ENCODE peak calls at places on chromosomes 7 and 10, in ten cellular contexts. T is CD8-positive, alpha-beta T cell; X is adipocyte; E is spleen; G is hepatocyte; C is thyroid gland; L is transverse colon; K is endothelial cell of umbilical vein; I is CD8-positive, alpha-beta memory T cell; S is NT2/D1. W is an unnamed sample. For H3K4me1, the result is how much of the 10 kb centered on the place peaks cover.

GRCh38 chr10:17257466-17258321 is 29.7 kb downstream of the VIM start:
- DNase-seq in T (peak), X (peak), E (no peak), G (peak), C (peak), L (peak), K (peak), I (peak), S (peak), W (no peak)

GRCh38 chr10:35216303-35216905 is 89.8 kb downstream of the CREM start:
- DNase-seq in T (no peak), X (no peak), E (no peak), G (no peak), C (peak), L (peak), K (peak), I (no peak), S (no peak), W (peak)

GRCh38 chr7:151686826-151687225 is 167.1 kb upstream of the RHEB start:
- DNase-seq in T (no peak), X (peak), E (no peak), G (no peak), C (no peak), L (no peak), K (no peak), I (no peak), S (no peak), W (no peak)

GRCh38 chr7:151904270-151904669 is 27.4 kb upstream of the PRKAG2 start:
- DNase-seq in T (no peak), X (no peak), E (peak), G (no peak), C (no peak), L (no peak), K (no peak), I (no peak), S (no peak), W (no peak)

GRCh38 chr7:122305475-122306319 is 1.1 kb upstream of the FEZF1 start:
- DNase-seq in T (no peak), X (no peak), E (peak), G (peak), C (peak), L (no peak), K (no peak), I (no peak), S (no peak), W (no peak)

GRCh38 chr7:1937252-1937605 is 267.2 kb downstream of the ELFN1 start:
- DNase-seq in T (no peak), X (no peak), E (peak), G (no peak), C (no peak), L (no peak), K (no peak), I (no peak), S (no peak), W (peak)

GRCh38 chr7:99195867-99196266 is 12.0 kb downstream of the KPNA7 start:
- DNase-seq in T (no peak), X (no peak), E (no peak), G (no peak), C (no peak), L (no peak), K (no peak), I (no peak), S (no peak), W (no peak)

GRCh38 chr7:157630301-157630853 is 293.6 kb downstream of the DNAJB6 start:
- DNase-seq in T (no peak), X (no peak), E (no peak), G (no peak), C (no peak), L (no peak), K (no peak), I (no peak), S (no peak), W (no peak)

GRCh38 chr7:13981070-13981469 is 8.4 kb downstream of the ETV1 start:
- DNase-seq in T (no peak), X (peak), E (no peak), G (peak), C (no peak), L (peak), K (peak), I (no peak), S (peak), W (no peak)

GRCh38 chr7:29377718-29378117 is 183.1 kb downstream of the CHN2 start:
- DNase-seq in T (no peak), X (no peak), E (no peak), G (no peak), C (no peak), L (no peak), K (no peak), I (no peak), S (no peak), W (no peak)

GRCh38 chr7:142301923-142302550 is 44.2 kb upstream of the PRSS58 start:
- DNase-seq in T (no peak), X (peak), E (no peak), G (no peak), C (no peak), L (no peak), K (no peak), I (no peak), S (no peak), W (no peak)

GRCh38 chr10:61896854-61897661 is 4.4 kb upstream of the ARID5B start:
- DNase-seq in T (peak), X (no peak), E (peak), G (peak), C (peak), L (peak), K (peak), I (peak), S (no peak), W (peak)

GRCh38 chr7:77989981-77990566 is 191.5 kb downstream of the PHTF2 start:
- DNase-seq in T (no peak), X (no peak), E (no peak), G (peak), C (no peak), L (peak), K (no peak), I (no peak), S (peak), W (no peak)

GRCh38 chr10:75407716-75408511 is 6.3 kb upstream of the ZNF503 start:
- DNase-seq in T (no peak), X (peak), E (no peak), G (peak), C (peak), L (peak), K (no peak), I (no peak), S (no peak), W (peak)

GRCh38 chr7:107563072-107563760 is 504 bp downstream of the COG5 start:
- DNase-seq in T (no peak), X (no peak), E (no peak), G (no peak), C (peak), L (no peak), K (no peak), I (no peak), S (no peak), W (no peak)

GRCh38 chr7:133797818-133798485 is 329.2 kb upstream of the LRGUK start:
- DNase-seq in T (no peak), X (peak), E (no peak), G (no peak), C (no peak), L (no peak), K (no peak), I (no peak), S (no peak), W (no peak)

GRCh38 chr10:126175586-126176258 is 212.6 kb downstream of the ADAM12 start:
- DNase-seq in T (no peak), X (no peak), E (no peak), G (no peak), C (peak), L (no peak), K (no peak), I (no peak), S (peak), W (no peak)

GRCh38 chr10:33211123-33211878 is 123.2 kb downstream of the NRP1 start:
- DNase-seq in T (peak), X (peak), E (no peak), G (peak), C (no peak), L (no peak), K (no peak), I (no peak), S (no peak), W (peak)

GRCh38 chr10:100769481-100769880 is 24.1 kb downstream of the PAX2 start:
- DNase-seq in T (no peak), X (no peak), E (no peak), G (no peak), C (no peak), L (no peak), K (no peak), I (no peak), S (no peak), W (no peak)

GRCh38 chr7:25860882-25861228 is 291.1 kb upstream of the NFE2L3 start:
- DNase-seq in T (no peak), X (no peak), E (no peak), G (no peak), C (no peak), L (no peak), K (no peak), I (no peak), S (no peak), W (no peak)
- H3K4me1 ChIP-seq in T (under half), X (under half), E (under half), G (under half), C (under half), L (under half), K (under half), I (under half), S (under half), W (under half)

GRCh38 chr7:42475082-42475481 is 238.1 kb upstream of the GLI3 start:
- DNase-seq in T (no peak), X (no peak), E (no peak), G (no peak), C (no peak), L (no peak), K (no peak), I (no peak), S (no peak), W (no peak)
- H3K4me1 ChIP-seq in T (under half), X (under half), E (under half), G (under half), C (under half), L (under half), K (under half), I (under half), S (under half), W (under half)

GRCh38 chr10:109967739-109968088 is 40.1 kb upstream of the ADD3 start:
- DNase-seq in T (no peak), X (no peak), E (no peak), G (no peak), C (peak), L (no peak), K (no peak), I (no peak), S (no peak), W (no peak)
- H3K4me1 ChIP-seq in T (under half), X (half or more), E (under half), G (half or more), C (under half), L (under half), K (under half), I (under half), S (under half), W (under half)

GRCh38 chr7:149477494-149478443 is 16.9 kb upstream of the ZNF777 start:
- DNase-seq in T (no peak), X (no peak), E (no peak), G (no peak), C (no peak), L (no peak), K (no peak), I (no peak), S (peak), W (no peak)
- H3K4me1 ChIP-seq in T (under half), X (under half), E (under half), G (under half), C (under half), L (under half), K (under half), I (under half), S (under half), W (under half)

DNA sequence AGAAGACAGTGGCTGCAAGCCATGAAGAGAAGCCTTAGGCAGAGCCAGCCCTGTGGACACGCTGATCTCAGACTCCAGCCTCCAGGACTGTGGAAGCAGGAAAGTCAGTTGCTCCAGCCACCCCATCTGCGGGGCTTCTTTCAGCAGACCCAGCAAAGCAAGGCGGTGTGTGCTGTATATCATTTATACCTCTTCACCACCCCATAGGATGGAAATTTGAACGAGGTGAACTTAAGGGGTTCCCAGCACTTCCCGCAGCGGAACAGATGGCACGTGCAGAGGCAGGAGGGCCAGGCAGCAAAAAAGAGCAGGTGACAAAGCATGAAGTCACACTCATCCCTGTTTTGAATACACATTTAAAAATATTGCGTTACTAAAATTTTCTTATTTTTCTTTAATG is 159.4 kb downstream of the ADARB2 start:
- DNase-seq in T (no peak), X (no peak), E (no peak), G (no peak), C (no peak), L (no peak), K (no peak), I (no peak), S (no peak), W (no peak)
- H3K4me1 ChIP-seq in T (under half), X (under half), E (under half), G (under half), C (under half), L (under half), K (under half), I (under half), S (under half), W (under half)

GRCh38 chr10:114401195-114401741 is 3.0 kb downstream of the AFAP1L2 start:
- DNase-seq in T (no peak), X (peak), E (no peak), G (no peak), C (peak), L (peak), K (no peak), I (no peak), S (no peak), W (peak)
- H3K4me1 ChIP-seq in T (under half), X (under half), E (under half), G (under half), C (half or more), L (under half), K (under half), I (under half), S (under half), W (under half)

DNA sequence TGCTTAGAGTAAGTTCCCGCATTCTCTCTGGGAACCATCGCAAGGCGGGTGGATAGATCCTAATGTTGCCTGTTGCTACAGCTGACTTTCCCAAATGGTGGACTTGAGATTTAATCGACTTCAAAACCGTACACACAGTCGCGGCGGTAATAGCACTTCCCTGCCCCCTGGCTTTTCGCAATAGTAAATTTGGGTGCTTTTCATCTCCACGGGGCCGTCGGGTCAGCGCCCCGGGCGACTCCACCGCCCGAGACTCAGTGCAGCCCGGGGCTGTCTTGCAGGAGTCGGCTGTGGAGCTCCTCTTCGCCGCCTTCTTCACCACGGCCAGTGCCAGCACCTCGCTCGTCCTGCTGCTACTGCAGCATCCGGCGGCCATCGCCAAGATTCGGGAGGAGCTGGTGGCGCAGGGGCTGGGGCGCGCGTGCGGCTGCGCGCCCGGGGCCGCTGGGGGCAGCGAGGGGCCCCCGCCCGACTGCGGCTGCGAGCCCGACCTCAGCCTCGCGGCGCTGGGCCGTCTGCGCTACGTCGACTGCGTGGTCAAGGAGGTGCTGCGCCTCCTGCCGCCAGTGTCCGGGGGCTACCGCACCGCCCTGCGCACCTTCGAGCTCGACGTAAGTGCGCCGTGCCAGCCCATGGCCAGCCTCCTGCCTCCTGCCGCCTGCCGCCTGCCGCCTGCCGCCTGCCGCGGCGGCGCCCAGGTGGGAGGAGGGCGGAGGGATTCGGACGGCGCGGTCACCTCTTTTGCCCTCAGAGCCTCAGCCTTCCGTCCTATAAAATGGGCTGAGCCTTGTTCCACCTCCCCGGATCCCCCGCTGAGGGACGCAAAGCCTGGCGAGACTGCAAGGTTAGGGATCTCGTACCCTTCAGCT is 5.3 kb downstream of the CYP26C1 start:
- DNase-seq in T (no peak), X (no peak), E (no peak), G (no peak), C (no peak), L (no peak), K (no peak), I (no peak), S (no peak), W (no peak)
- H3K4me1 ChIP-seq in T (under half), X (under half), E (under half), G (under half), C (under half), L (under half), K (under half), I (under half), S (under half), W (under half)

GRCh38 chr10:44948713-44949112 is 10.9 kb upstream of the RASSF4 start:
- DNase-seq in T (no peak), X (no peak), E (peak), G (no peak), C (no peak), L (no peak), K (no peak), I (no peak), S (no peak), W (no peak)

GRCh38 chr10:44949127-44949802 is 10.3 kb upstream of the RASSF4 start:
- DNase-seq in T (no peak), X (no peak), E (peak), G (no peak), C (no peak), L (no peak), K (no peak), I (no peak), S (no peak), W (no peak)

GRCh38 chr10:44947356-44948152 is 12.0 kb upstream of the RASSF4 start:
- DNase-seq in T (no peak), X (no peak), E (peak), G (no peak), C (peak), L (no peak), K (no peak), I (no peak), S (no peak), W (no peak)

GRCh38 chr10:44944354-44944753 is 15.2 kb upstream of the RASSF4 start:
- DNase-seq in T (no peak), X (no peak), E (no peak), G (no peak), C (no peak), L (no peak), K (no peak), I (no peak), S (no peak), W (no peak)

DNA sequence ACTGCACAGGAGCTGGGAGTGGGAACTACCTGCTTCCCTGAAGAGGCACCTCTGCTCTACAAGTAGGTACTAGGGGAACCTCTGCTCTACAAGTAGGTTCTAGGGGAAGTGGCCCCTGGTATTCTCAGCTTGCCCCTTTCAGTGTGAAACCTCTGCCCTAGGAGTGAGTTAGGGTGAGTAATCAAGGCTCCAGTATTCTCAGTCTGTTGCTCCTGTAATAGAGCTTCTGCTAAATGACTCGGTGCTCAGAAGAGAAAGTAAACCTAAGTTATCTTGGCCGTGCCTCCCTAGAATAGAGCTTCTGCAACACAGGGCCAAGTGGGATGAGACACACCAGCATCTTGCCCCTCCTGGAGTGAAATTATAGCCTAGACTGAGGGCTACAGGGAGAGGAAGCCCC is 13.4 kb upstream of the RASSF4 start:
- DNase-seq in T (no peak), X (no peak), E (peak), G (no peak), C (no peak), L (no peak), K (no peak), I (no peak), S (no peak), W (no peak)
- H3K4me1 ChIP-seq in T (under half), X (under half), E (under half), G (under half), C (under half), L (under half), K (under half), I (under half), S (under half), W (under half)

W was measured in psoas muscle.